ENCODE peak calls at places on chromosomes 12 and 14, in six cellular contexts. One of them, this sample, is unnamed.

GRCh38 chr12:4037747-4038312 is 164.6 kb upstream of the PARP11 start:
- DNase-seq in progenitor cell of endocrine pancreas: no peak
- DNase-seq in mucosa of descending colon: no peak
- DNase-seq in astrocyte of the spinal cord: peak
- DNase-seq in CD4-positive, alpha-beta T cell: no peak
- DNase-seq in endothelial cell: peak
- DNase-seq in this sample: peak

GRCh38 chr12:110135012-110135411 is 10.9 kb downstream of the IFT81 start:
- DNase-seq in progenitor cell of endocrine pancreas: no peak
- DNase-seq in mucosa of descending colon: no peak
- DNase-seq in astrocyte of the spinal cord: peak
- DNase-seq in CD4-positive, alpha-beta T cell: no peak
- DNase-seq in endothelial cell: no peak
- DNase-seq in this sample: no peak

GRCh38 chr12:102885043-102885932 is 31.8 kb downstream of the PAH start:
- DNase-seq in progenitor cell of endocrine pancreas: peak
- DNase-seq in mucosa of descending colon: no peak
- DNase-seq in astrocyte of the spinal cord: no peak
- DNase-seq in CD4-positive, alpha-beta T cell: no peak
- DNase-seq in endothelial cell: no peak
- DNase-seq in this sample: no peak

GRCh38 chr12:39897315-39897714 is 208.6 kb downstream of the SLC2A13 start:
- DNase-seq in progenitor cell of endocrine pancreas: no peak
- DNase-seq in mucosa of descending colon: no peak
- DNase-seq in astrocyte of the spinal cord: no peak
- DNase-seq in CD4-positive, alpha-beta T cell: no peak
- DNase-seq in endothelial cell: no peak
- DNase-seq in this sample: no peak

GRCh38 chr12:10358969-10359368 is 30.9 kb downstream of the KLRK1 start:
- DNase-seq in progenitor cell of endocrine pancreas: no peak
- DNase-seq in mucosa of descending colon: no peak
- DNase-seq in astrocyte of the spinal cord: no peak
- DNase-seq in CD4-positive, alpha-beta T cell: no peak
- DNase-seq in endothelial cell: no peak
- DNase-seq in this sample: no peak

GRCh38 chr12:105317942-105318614 is 12.4 kb upstream of the C12orf75 start:
- DNase-seq in progenitor cell of endocrine pancreas: no peak
- DNase-seq in mucosa of descending colon: no peak
- DNase-seq in astrocyte of the spinal cord: peak
- DNase-seq in CD4-positive, alpha-beta T cell: no peak
- DNase-seq in endothelial cell: no peak
- DNase-seq in this sample: no peak

GRCh38 chr12:126483145-126484068 is 1418.2 kb downstream of the AACS start:
- DNase-seq in progenitor cell of endocrine pancreas: no peak
- DNase-seq in mucosa of descending colon: no peak
- DNase-seq in astrocyte of the spinal cord: peak
- DNase-seq in CD4-positive, alpha-beta T cell: no peak
- DNase-seq in endothelial cell: no peak
- DNase-seq in this sample: no peak

GRCh38 chr12:108357834-108358579 is 18.9 kb upstream of the CMKLR1 start:
- DNase-seq in progenitor cell of endocrine pancreas: no peak
- DNase-seq in mucosa of descending colon: no peak
- DNase-seq in astrocyte of the spinal cord: no peak
- DNase-seq in CD4-positive, alpha-beta T cell: no peak
- DNase-seq in endothelial cell: no peak
- DNase-seq in this sample: no peak

GRCh38 chr14:66624319-66624937 is 116.5 kb downstream of the GPHN start:
- DNase-seq in progenitor cell of endocrine pancreas: peak
- DNase-seq in mucosa of descending colon: no peak
- DNase-seq in astrocyte of the spinal cord: peak
- DNase-seq in CD4-positive, alpha-beta T cell: no peak
- DNase-seq in endothelial cell: peak
- DNase-seq in this sample: no peak

DNA sequence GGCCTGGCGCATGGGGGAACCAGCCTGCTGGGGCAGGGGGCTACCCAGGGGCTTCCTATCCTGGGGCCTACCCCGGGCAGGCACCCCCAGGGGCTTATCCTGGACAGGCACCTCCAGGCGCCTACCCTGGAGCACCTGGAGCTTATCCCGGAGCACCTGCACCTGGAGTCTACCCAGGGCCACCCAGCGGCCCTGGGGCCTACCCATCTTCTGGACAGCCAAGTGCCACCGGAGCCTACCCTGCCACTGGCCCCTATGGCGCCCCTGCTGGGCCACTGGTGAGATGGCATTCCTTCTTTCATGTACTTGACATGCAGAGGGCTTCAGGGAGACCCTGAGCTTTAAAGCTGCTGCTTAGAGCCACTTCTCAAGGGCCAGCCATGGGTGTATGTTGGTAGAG is 9.0 kb downstream of the LGALS3 start:
- DNase-seq in progenitor cell of endocrine pancreas: no peak
- DNase-seq in mucosa of descending colon: no peak
- DNase-seq in astrocyte of the spinal cord: no peak
- DNase-seq in CD4-positive, alpha-beta T cell: no peak
- DNase-seq in endothelial cell: peak
- DNase-seq in this sample: no peak
- TF ChIP-seq CTCF in progenitor cell of endocrine pancreas: peak
- TF ChIP-seq CTCF in mucosa of descending colon: no peak
- TF ChIP-seq CTCF in astrocyte of the spinal cord: peak
- TF ChIP-seq CTCF in CD4-positive, alpha-beta T cell: no peak
- TF ChIP-seq CTCF in endothelial cell: peak
- TF ChIP-seq CTCF in this sample: no peak

DNA sequence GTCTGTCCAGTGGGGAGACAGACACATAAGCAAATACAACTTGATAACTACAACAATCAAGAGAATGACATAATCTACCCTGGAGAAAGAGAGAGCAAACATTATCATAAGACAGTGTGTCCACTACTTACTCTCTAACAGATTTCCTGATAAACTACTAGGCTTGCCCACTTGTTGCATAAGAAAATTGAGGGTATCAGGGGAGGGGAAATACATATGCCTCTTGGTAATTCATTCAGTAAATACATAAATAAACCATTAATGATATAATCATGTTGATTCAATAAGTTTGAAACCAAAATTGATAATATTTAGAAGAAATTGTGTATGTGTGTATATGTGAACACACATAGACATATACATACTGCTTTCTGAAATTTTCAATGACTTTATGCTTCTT is 76.6 kb downstream of the ERGIC2 start:
- DNase-seq in progenitor cell of endocrine pancreas: no peak
- DNase-seq in mucosa of descending colon: no peak
- DNase-seq in astrocyte of the spinal cord: no peak
- DNase-seq in CD4-positive, alpha-beta T cell: no peak
- DNase-seq in endothelial cell: no peak
- DNase-seq in this sample: no peak
- TF ChIP-seq CTCF in progenitor cell of endocrine pancreas: no peak
- TF ChIP-seq CTCF in mucosa of descending colon: no peak
- TF ChIP-seq CTCF in astrocyte of the spinal cord: no peak
- TF ChIP-seq CTCF in CD4-positive, alpha-beta T cell: no peak
- TF ChIP-seq CTCF in endothelial cell: no peak
- TF ChIP-seq CTCF in this sample: no peak

DNA sequence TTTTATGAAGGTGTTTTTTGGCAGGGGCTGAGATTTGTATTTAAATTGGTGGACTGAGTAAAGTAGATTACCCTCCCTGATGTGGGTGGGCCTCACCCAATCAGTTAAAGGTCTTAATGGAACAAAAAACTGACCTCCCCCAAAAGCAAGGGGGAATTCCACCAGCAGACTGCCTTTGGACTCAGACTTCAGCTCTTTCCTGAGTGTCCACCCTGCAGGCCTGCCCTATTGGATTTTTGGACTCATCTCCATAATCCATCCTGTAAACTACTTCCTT is 228.4 kb upstream of the CAND1 start:
- DNase-seq in progenitor cell of endocrine pancreas: no peak
- DNase-seq in mucosa of descending colon: no peak
- DNase-seq in astrocyte of the spinal cord: no peak
- DNase-seq in CD4-positive, alpha-beta T cell: no peak
- DNase-seq in endothelial cell: no peak
- DNase-seq in this sample: no peak
- TF ChIP-seq CTCF in progenitor cell of endocrine pancreas: no peak
- TF ChIP-seq CTCF in mucosa of descending colon: no peak
- TF ChIP-seq CTCF in astrocyte of the spinal cord: no peak
- TF ChIP-seq CTCF in CD4-positive, alpha-beta T cell: no peak
- TF ChIP-seq CTCF in endothelial cell: no peak
- TF ChIP-seq CTCF in this sample: no peak

GRCh38 chr12:50825372-50825838 is 17.3 kb upstream of the TMPRSS12 start:
- DNase-seq in progenitor cell of endocrine pancreas: no peak
- DNase-seq in mucosa of descending colon: no peak
- DNase-seq in astrocyte of the spinal cord: peak
- DNase-seq in CD4-positive, alpha-beta T cell: no peak
- DNase-seq in endothelial cell: no peak
- DNase-seq in this sample: no peak
- TF ChIP-seq CTCF in progenitor cell of endocrine pancreas: peak
- TF ChIP-seq CTCF in mucosa of descending colon: no peak
- TF ChIP-seq CTCF in astrocyte of the spinal cord: peak
- TF ChIP-seq CTCF in CD4-positive, alpha-beta T cell: peak
- TF ChIP-seq CTCF in endothelial cell: peak
- TF ChIP-seq CTCF in this sample: no peak

GRCh38 chr12:55737581-55738112 is 5.3 kb upstream of the GDF11 start:
- DNase-seq in progenitor cell of endocrine pancreas: no peak
- DNase-seq in mucosa of descending colon: no peak
- DNase-seq in astrocyte of the spinal cord: no peak
- DNase-seq in CD4-positive, alpha-beta T cell: no peak
- DNase-seq in endothelial cell: no peak
- DNase-seq in this sample: no peak
- TF ChIP-seq CTCF in progenitor cell of endocrine pancreas: no peak
- TF ChIP-seq CTCF in mucosa of descending colon: no peak
- TF ChIP-seq CTCF in astrocyte of the spinal cord: no peak
- TF ChIP-seq CTCF in CD4-positive, alpha-beta T cell: peak
- TF ChIP-seq CTCF in endothelial cell: no peak
- TF ChIP-seq CTCF in this sample: no peak

GRCh38 chr14:54839681-54840080 is 62.9 kb downstream of the GCH1 start:
- DNase-seq in progenitor cell of endocrine pancreas: no peak
- DNase-seq in mucosa of descending colon: no peak
- DNase-seq in astrocyte of the spinal cord: peak
- DNase-seq in CD4-positive, alpha-beta T cell: no peak
- DNase-seq in endothelial cell: no peak
- DNase-seq in this sample: no peak

GRCh38 chr14:54837508-54838149 is 65.0 kb downstream of the GCH1 start:
- DNase-seq in progenitor cell of endocrine pancreas: no peak
- DNase-seq in mucosa of descending colon: no peak
- DNase-seq in astrocyte of the spinal cord: no peak
- DNase-seq in CD4-positive, alpha-beta T cell: no peak
- DNase-seq in endothelial cell: no peak
- DNase-seq in this sample: no peak

GRCh38 chr14:54838931-54839512 is 63.6 kb downstream of the GCH1 start:
- DNase-seq in progenitor cell of endocrine pancreas: no peak
- DNase-seq in mucosa of descending colon: no peak
- DNase-seq in astrocyte of the spinal cord: no peak
- DNase-seq in CD4-positive, alpha-beta T cell: no peak
- DNase-seq in endothelial cell: no peak
- DNase-seq in this sample: no peak

GRCh38 chr14:54840336-54840735 is 62.3 kb downstream of the GCH1 start:
- DNase-seq in progenitor cell of endocrine pancreas: no peak
- DNase-seq in mucosa of descending colon: no peak
- DNase-seq in astrocyte of the spinal cord: no peak
- DNase-seq in CD4-positive, alpha-beta T cell: no peak
- DNase-seq in endothelial cell: no peak
- DNase-seq in this sample: no peak

DNA sequence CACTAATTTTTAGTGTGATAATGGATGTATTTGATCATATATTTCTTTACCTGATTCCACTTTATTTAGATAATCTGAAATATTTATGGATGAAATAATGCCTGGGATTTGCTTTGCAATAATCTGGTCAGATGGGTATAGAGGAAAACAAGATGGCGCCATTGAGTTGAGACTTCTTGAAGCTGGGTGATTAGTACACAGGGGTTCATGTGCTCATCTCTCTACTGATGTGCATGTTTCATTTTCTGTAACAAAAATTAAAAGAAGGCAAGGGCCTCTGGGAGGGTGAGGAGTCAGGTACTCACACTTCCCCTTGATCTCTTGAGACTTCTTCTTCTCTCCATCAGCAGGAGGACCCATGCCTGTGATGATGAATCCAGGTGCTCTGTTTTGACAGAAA is 61.8 kb downstream of the GCH1 start:
- DNase-seq in progenitor cell of endocrine pancreas: no peak
- DNase-seq in mucosa of descending colon: no peak
- DNase-seq in astrocyte of the spinal cord: no peak
- DNase-seq in CD4-positive, alpha-beta T cell: no peak
- DNase-seq in endothelial cell: no peak
- DNase-seq in this sample: no peak
- TF ChIP-seq CTCF in progenitor cell of endocrine pancreas: no peak
- TF ChIP-seq CTCF in mucosa of descending colon: no peak
- TF ChIP-seq CTCF in astrocyte of the spinal cord: no peak
- TF ChIP-seq CTCF in CD4-positive, alpha-beta T cell: no peak
- TF ChIP-seq CTCF in endothelial cell: no peak
- TF ChIP-seq CTCF in this sample: no peak

This sample was measured in omental fat pad.